ENCODE peak calls at places on chromosome 6, in four cellular contexts. A, L, E and I are unnamed samples.

GRCh38 chr6:16391451-16391912 is 153.1 kb downstream of the GMPR start:
- DNase-seq in L (no peak), E (no peak), A (no peak), I (no peak)

GRCh38 chr6:73418081-73418741 is 23.6 kb downstream of the DDX43 start:
- DNase-seq in E (no peak), L (no peak), A (no peak), I (no peak)

GRCh38 chr6:86205980-86206379 is 563.3 kb upstream of the SYNCRIP start:
- DNase-seq in E (no peak), A (no peak), L (no peak), I (no peak)

GRCh38 chr6:110125361-110125760 is 54.1 kb downstream of the WASF1 start:
- DNase-seq in A (no peak), L (no peak), E (peak), I (no peak)

GRCh38 chr6:33454009-33454946 is at the start of gene ZBTB9:
- DNase-seq in L (peak), E (peak), A (peak), I (peak)

GRCh38 chr6:74075323-74075722 is 379.3 kb downstream of the CD109 start:
- DNase-seq in L (no peak), E (no peak), A (no peak), I (no peak)

GRCh38 chr6:56764081-56764566 is 121.4 kb upstream of the DST start:
- DNase-seq in A (no peak), L (peak), E (peak), I (no peak)

GRCh38 chr6:30263734-30264133 is 50.5 kb upstream of the TRIM26 start:
- DNase-seq in L (no peak), E (no peak), A (no peak), I (no peak)

GRCh38 chr6:150150821-150151646 is 8.2 kb downstream of the PPP1R14C start:
- DNase-seq in L (no peak), A (no peak), E (no peak), I (no peak)

GRCh38 chr6:22921831-22922230 is 352.5 kb downstream of the HDGFL1 start:
- DNase-seq in A (no peak), E (no peak), L (no peak), I (no peak)

GRCh38 chr6:2020909-2021308 is 224.5 kb downstream of the GMDS start:
- DNase-seq in E (no peak), L (no peak), A (no peak), I (no peak)

GRCh38 chr6:170243791-170244291 is 47.0 kb downstream of the DLL1 start:
- DNase-seq in E (no peak), L (no peak), A (no peak), I (no peak)

GRCh38 chr6:31400467-31401289 is 2.7 kb upstream of the MICA start:
- DNase-seq in L (no peak), A (no peak), E (peak), I (no peak)

GRCh38 chr6:115091461-115091860 is 748.6 kb upstream of the HS3ST5 start:
- DNase-seq in L (no peak), A (no peak), E (no peak), I (no peak)

GRCh38 chr6:89597372-89597771 is 41.2 kb downstream of the LYRM2 start:
- DNase-seq in L (no peak), A (no peak), E (no peak), I (no peak)

GRCh38 chr6:121694389-121695185 is 259.1 kb downstream of the GJA1 start:
- DNase-seq in L (no peak), A (no peak), E (no peak), I (no peak)

GRCh38 chr6:163457637-163458561 is 43.4 kb downstream of the QKI start:
- DNase-seq in L (no peak), A (no peak), E (peak), I (no peak)

GRCh38 chr6:27183082-27183832 is 64.2 kb upstream of the PRSS16 start:
- DNase-seq in E (no peak), L (no peak), A (no peak), I (no peak)

GRCh38 chr6:170086639-170087420 is 204.0 kb downstream of the DLL1 start:
- DNase-seq in E (no peak), A (no peak), L (no peak), I (no peak)

GRCh38 chr6:75201901-75202672 is 3.8 kb downstream of the COL12A1 start:
- DNase-seq in A (no peak), E (no peak), L (no peak), I (no peak)

GRCh38 chr6:136607932-136608772 is 57.9 kb upstream of the MAP7 start:
- DNase-seq in E (peak), A (no peak), L (peak), I (peak)

GRCh38 chr6:95496769-95497426 is 80.4 kb upstream of the MANEA start:
- DNase-seq in A (no peak), E (no peak), L (no peak), I (no peak)

GRCh38 chr6:121830759-121831158 is 395.3 kb downstream of the GJA1 start:
- DNase-seq in E (no peak), L (no peak), A (no peak), I (no peak)

GRCh38 chr6:10205892-10206291 is 209.0 kb downstream of the TFAP2A start:
- DNase-seq in E (no peak), A (no peak), L (no peak), I (no peak)

GRCh38 chr6:37819177-37819801 is at the start of gene ZFAND3:
- DNase-seq in E (peak), A (peak), L (peak), I (peak)

GRCh38 chr6:163460307-163460782 is 45.8 kb downstream of the QKI start:
- DNase-seq in E (no peak), A (no peak), L (peak), I (no peak)

GRCh38 chr6:293185-294174 is 1.2 kb downstream of the DUSP22 start:
- DNase-seq in E (no peak), L (no peak), A (no peak), I (no peak)

GRCh38 chr6:36130672-36131516 is 581 bp downstream of the MAPK13 start:
- DNase-seq in A (no peak), L (no peak), E (peak), I (peak)

GRCh38 chr6:1144842-1145755 is 166.8 kb upstream of the FOXQ1 start:
- DNase-seq in L (no peak), A (no peak), E (no peak), I (no peak)

GRCh38 chr6:137261393-137262154 is 42.4 kb upstream of the IFNGR1 start:
- DNase-seq in A (no peak), L (peak), E (peak), I (no peak)

GRCh38 chr6:156899532-156899931 is 122.4 kb downstream of the ARID1B start:
- DNase-seq in L (no peak), E (no peak), A (no peak), I (no peak)
- TF ChIP-seq TAF1 in L (no peak), E (no peak), A (no peak), I (no peak)

GRCh38 chr6:157789861-157790260 is 33.2 kb upstream of the SNX9 start:
- DNase-seq in A (no peak), L (no peak), E (peak), I (no peak)
- TF ChIP-seq TAF1 in A (no peak), L (no peak), E (no peak), I (no peak)

DNA sequence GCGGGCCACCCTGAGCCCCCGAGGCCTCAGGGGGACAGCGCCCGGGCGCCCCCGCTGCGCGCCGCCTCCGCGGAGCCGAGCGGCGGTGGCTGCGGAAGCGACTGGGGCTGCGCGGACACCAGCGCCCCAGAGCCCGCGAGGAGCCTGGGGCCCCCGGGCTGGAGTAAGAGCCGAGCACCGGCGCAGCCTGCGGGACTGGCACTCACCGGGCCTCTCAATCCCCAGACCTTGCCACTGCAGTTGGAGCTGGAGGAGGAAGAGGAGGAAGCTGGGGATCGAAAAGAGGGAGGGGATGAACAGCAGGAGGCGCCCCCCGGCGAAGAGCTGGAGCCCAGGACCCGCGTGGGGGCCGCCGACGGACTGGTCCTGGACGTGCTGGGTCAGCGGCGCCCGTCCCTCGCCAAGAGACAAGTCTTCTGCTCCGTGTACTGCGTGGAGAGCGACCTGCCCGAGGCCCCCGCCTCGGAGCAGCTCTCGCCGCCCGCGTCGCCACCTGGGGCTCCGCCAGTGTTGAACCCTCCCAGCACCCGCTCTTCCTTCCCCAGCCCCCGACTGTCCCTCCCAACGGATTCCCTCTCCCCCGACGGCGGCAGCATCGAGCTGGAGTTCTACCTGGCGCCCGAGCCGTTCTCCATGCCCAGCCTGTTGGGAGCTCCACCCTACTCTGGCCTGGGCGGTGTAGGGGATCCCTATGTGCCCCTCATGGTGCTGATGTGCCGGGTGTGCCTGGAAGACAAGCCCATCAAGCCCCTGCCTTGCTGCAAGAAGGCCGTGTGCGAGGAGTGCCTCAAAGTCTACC is 579 bp downstream of the RNF217 start:
- DNase-seq in E (no peak), A (no peak), L (no peak), I (peak)
- TF ChIP-seq TAF1 in E (no peak), A (peak), L (no peak), I (no peak)

GRCh38 chr6:3724451-3725144 is 26.9 kb downstream of the PXDC1 start:
- DNase-seq in L (no peak), A (no peak), E (no peak), I (no peak)
- TF ChIP-seq TAF1 in L (no peak), A (no peak), E (no peak), I (no peak)

GRCh38 chr6:53724501-53724900 is 58.9 kb upstream of the KLHL31 start:
- DNase-seq in E (no peak), A (no peak), L (no peak), I (no peak)
- TF ChIP-seq TAF1 in E (no peak), A (no peak), L (no peak), I (no peak)